ENCODE peak calls at places on chromosomes 12 and 14, in six cellular contexts. I is right cardiac atrium; X is heart right ventricle; W is HCT116; D is CD4-positive, alpha-beta memory T cell; S is uterus. T is an unnamed sample.

GRCh38 chr12:108315486-108316105 is 23.5 kb downstream of the CMKLR1 start:
- DNase-seq in I (no peak), X (no peak), W (no peak), D (no peak), S (no peak), T (no peak)

GRCh38 chr12:76927170-76927784 is 48.5 kb upstream of the CSRP2 start:
- DNase-seq in I (no peak), X (no peak), W (peak; percentile 27), D (no peak), S (no peak), T (no peak)

GRCh38 chr14:21063479-21063878 is 5.9 kb downstream of the RNASE8 start:
- DNase-seq in I (peak; percentile 33), X (no peak), W (no peak), D (no peak), S (no peak), T (peak; percentile 45)

GRCh38 chr14:61456720-61457119 is 135.3 kb downstream of the PRKCH start:
- DNase-seq in I (peak; percentile 85), X (peak; percentile 91), W (peak; percentile 44), D (peak; percentile 76), S (peak; percentile 59), T (no peak)

GRCh38 chr14:74913986-74914573 is 9.0 kb downstream of the RPS6KL1 start:
- DNase-seq in I (peak; percentile 75), X (peak; percentile 82), W (peak; percentile 12), D (no peak), S (peak; percentile 79), T (peak; percentile 42)

GRCh38 chr12:88986056-88986455 is 366.2 kb downstream of the DUSP6 start:
- DNase-seq in I (no peak), X (no peak), W (no peak), D (no peak), S (no peak), T (no peak)

GRCh38 chr12:58487280-58488141 is 432.8 kb downstream of the LRIG3 start:
- DNase-seq in I (no peak), X (no peak), W (no peak), D (no peak), S (no peak), T (peak; percentile 25)

GRCh38 chr14:30876692-30877091 is 2.3 kb downstream of the COCH start:
- DNase-seq in I (no peak), X (no peak), W (no peak), D (no peak), S (no peak), T (no peak)

GRCh38 chr12:67772276-67773169 is 124.0 kb downstream of the DYRK2 start:
- DNase-seq in I (no peak), X (peak; percentile 58), W (no peak), D (no peak), S (peak; percentile 18), T (no peak)

GRCh38 chr12:49838973-49839633 is 3.8 kb downstream of the BCDIN3D start:
- DNase-seq in I (no peak), X (no peak), W (peak; percentile 22), D (peak; percentile 46), S (no peak), T (no peak)

GRCh38 chr12:67716817-67717216 is 68.3 kb downstream of the DYRK2 start:
- DNase-seq in I (no peak), X (no peak), W (no peak), D (no peak), S (no peak), T (no peak)

GRCh38 chr14:105475916-105476845 is 1.6 kb downstream of the CRIP2 start:
- DNase-seq in I (peak; percentile 81), X (peak; percentile 80), W (no peak), D (no peak), S (peak; percentile 52), T (no peak)

GRCh38 chr14:29240046-29240445 is 473.5 kb downstream of the FOXG1 start:
- DNase-seq in I (no peak), X (no peak), W (no peak), D (no peak), S (no peak), T (peak; percentile 60)

GRCh38 chr14:104882325-104882973 is 17.4 kb downstream of the CEP170B start:
- DNase-seq in I (peak; percentile 15), X (peak; percentile 4), W (peak; percentile 36), D (no peak), S (no peak), T (peak; percentile 51)

GRCh38 chr12:6821674-6822433 is at the start of gene GPR162:
- DNase-seq in I (peak; percentile 66), X (peak; percentile 63), W (no peak), D (no peak), S (peak; percentile 57), T (no peak)

GRCh38 chr12:54229624-54230212 is 40.9 kb upstream of the SMUG1 start:
- DNase-seq in I (peak; percentile 41), X (no peak), W (peak; percentile 60), D (no peak), S (peak; percentile 66), T (peak; percentile 91)

GRCh38 chr12:3888654-3889053 is 15.5 kb upstream of the PARP11 start:
- DNase-seq in I (no peak), X (no peak), W (no peak), D (no peak), S (no peak), T (no peak)

GRCh38 chr12:88570103-88570502 is 10.2 kb downstream of the KITLG start:
- DNase-seq in I (no peak), X (no peak), W (no peak), D (no peak), S (no peak), T (no peak)

GRCh38 chr12:128969480-128970055 is 116.3 kb downstream of the GLT1D1 start:
- DNase-seq in I (no peak), X (no peak), W (no peak), D (no peak), S (no peak), T (no peak)

GRCh38 chr14:85565862-85566296 is 35.9 kb downstream of the FLRT2 start:
- DNase-seq in I (no peak), X (no peak), W (no peak), D (no peak), S (no peak), T (peak; percentile 85)

GRCh38 chr14:34501997-34502396 is 37.5 kb downstream of the EAPP start:
- DNase-seq in I (no peak), X (no peak), W (no peak), D (no peak), S (no peak), T (no peak)

GRCh38 chr14:101054671-101055070 is 151.1 kb upstream of the RTL1 start:
- DNase-seq in I (no peak), X (no peak), W (no peak), D (no peak), S (no peak), T (no peak)

GRCh38 chr12:12244341-12244740 is 22.5 kb downstream of the LRP6 start:
- DNase-seq in I (no peak), X (no peak), W (no peak), D (no peak), S (no peak), T (no peak)

GRCh38 chr12:27615331-27615891 is 80.8 kb upstream of the REP15 start:
- DNase-seq in I (no peak), X (no peak), W (peak; percentile 71), D (no peak), S (no peak), T (peak; percentile 60)

GRCh38 chr14:29584992-29585391 is 342.7 kb downstream of the PRKD1 start:
- DNase-seq in I (peak; percentile 52), X (peak; percentile 28), W (no peak), D (no peak), S (peak; percentile 13), T (no peak)

GRCh38 chr12:30019386-30020140 is 235.8 kb upstream of the TMTC1 start:
- DNase-seq in I (no peak), X (no peak), W (no peak), D (no peak), S (no peak), T (no peak)

GRCh38 chr14:72715215-72715909 is 178.5 kb downstream of the DPF3 start:
- DNase-seq in I (peak; percentile 28), X (peak; percentile 69), W (no peak), D (no peak), S (no peak), T (no peak)

DNA sequence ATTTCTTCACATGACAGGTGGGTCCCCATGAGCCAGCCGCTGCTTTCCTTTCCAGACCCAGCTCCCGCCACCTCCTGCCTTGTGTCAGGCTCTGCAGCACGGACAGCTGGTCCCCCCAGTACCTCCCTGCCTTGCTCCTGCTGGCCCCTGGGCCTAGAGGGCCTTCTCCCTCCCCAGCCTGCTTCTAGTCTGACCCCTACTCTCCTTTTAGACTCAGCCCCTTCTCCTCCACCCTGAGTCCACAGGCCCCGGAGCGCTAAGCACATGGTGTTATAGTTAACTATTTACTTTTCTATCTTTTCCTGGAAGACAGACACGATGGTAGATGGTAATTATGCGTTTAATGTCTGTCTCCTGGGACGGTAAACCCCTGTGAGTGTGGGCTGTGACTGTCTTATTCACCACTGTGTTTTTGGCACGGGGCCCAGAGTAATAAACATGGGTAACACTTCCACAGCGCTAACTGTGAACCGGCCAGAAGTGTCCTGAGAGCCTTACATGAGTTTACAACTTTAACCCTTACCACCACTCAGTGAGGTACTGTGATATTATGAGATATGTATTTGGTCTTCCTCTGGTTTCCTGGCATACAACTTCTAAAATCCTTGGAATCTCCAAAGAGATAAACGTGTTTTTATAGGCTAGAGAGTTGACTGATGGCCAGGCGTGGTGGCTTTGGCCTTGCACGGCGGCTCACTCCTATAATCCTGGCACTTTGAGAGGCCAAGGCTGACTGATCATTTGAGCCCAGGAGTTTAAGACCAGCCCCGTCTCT is 41.2 kb downstream of the DGLUCY start:
- DNase-seq in I (peak; percentile 62), X (peak; percentile 57), W (peak; percentile 29), D (no peak), S (peak; percentile 42), T (peak; percentile 47)
- H3K4me1 ChIP-seq in I (peaks cover 6% of the 10 kb centered on the region), X (peaks cover 11% of the 10 kb centered on the region), W (peaks cover 14% of the 10 kb centered on the region), D (no peaks in the 10 kb centered on the region), S (no peaks in the 10 kb centered on the region), T (no peaks in the 10 kb centered on the region)

DNA sequence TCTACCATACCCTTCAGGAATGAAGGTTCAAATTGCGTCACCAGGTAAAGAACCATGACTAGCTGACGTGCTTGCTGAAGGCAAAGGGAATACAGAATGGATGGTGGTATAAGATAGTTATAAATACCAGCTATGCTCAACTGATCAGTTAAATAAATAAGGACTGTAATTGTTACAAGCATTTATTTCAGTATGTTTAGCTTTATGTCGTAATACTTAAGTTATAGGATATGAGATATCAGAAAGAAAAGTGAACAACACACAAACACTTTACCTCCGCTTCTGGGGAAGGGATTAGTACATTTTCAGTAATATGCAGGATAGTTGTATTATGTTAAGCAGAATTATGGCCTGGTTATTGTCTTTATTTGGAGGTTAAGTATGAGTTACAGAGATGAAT is 416.1 kb downstream of the BTG1 start:
- DNase-seq in I (no peak), X (no peak), W (no peak), D (no peak), S (no peak), T (no peak)
- H3K4me1 ChIP-seq in I (no peaks in the 10 kb centered on the region), X (no peaks in the 10 kb centered on the region), W (no peaks in the 10 kb centered on the region), D (no peaks in the 10 kb centered on the region), S (no peaks in the 10 kb centered on the region), T (no peaks in the 10 kb centered on the region)

DNA sequence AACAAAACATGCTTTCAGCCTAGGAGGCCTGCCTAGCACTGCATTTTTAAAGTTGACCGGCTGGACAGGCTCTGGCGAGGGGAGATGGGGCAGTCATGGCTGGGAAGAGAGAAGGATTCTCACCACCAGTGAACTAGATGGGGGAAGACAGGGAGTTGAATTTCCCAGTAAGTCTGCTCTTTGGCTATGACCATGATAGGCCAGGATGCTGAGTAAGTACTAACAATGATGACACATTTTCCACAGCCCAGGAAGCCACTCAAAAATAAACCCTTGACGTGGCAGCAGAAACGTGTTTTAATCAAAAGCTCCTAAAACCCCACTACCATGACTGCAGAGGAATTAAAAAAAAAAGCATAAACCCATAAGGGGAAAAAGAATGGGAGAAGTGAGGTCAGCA is 19.0 kb downstream of the KCTD10 start:
- DNase-seq in I (no peak), X (no peak), W (no peak), D (no peak), S (no peak), T (no peak)
- H3K4me1 ChIP-seq in I (peaks cover 31% of the 10 kb centered on the region), X (peaks cover 63% of the 10 kb centered on the region), W (peaks cover 22% of the 10 kb centered on the region), D (peaks cover 2% of the 10 kb centered on the region), S (peaks cover 25% of the 10 kb centered on the region), T (peaks cover 21% of the 10 kb centered on the region)

GRCh38 chr14:78156196-78156595 is 14.0 kb upstream of the NRXN3 start:
- DNase-seq in I (no peak), X (no peak), W (no peak), D (no peak), S (no peak), T (peak; percentile 64)
- H3K4me1 ChIP-seq in I (no peaks in the 10 kb centered on the region), X (no peaks in the 10 kb centered on the region), W (no peaks in the 10 kb centered on the region), D (no peaks in the 10 kb centered on the region), S (no peaks in the 10 kb centered on the region), T (peaks cover 14% of the 10 kb centered on the region)